ENCODE peak calls at places on chromosomes 13 and 19, in four cellular contexts. G is neural crest cell; I is activated CD4-positive, alpha-beta T cell treated with anti-CD3 and anti-CD28 coated beads, Interleukin-2, amount 50 U/mL, for 1 hour; K is NCI-H510A treated with DMSO at 0.1 percent for 48 hours. V is an unnamed sample.
A peak's percentile ranks its signal among the peaks of the same experiment; 100 is the strongest.

GRCh38 chr19:2661615-2662014 is 40.9 kb downstream of the GNG7 start:
- DNase-seq in I (no peak), G (no peak), K (no peak), V (no peak)

GRCh38 chr13:93745884-93746283 is 519.3 kb downstream of the GPC6 start:
- DNase-seq in G (no peak), I (no peak), K (no peak), V (no peak)

GRCh38 chr13:113209880-113210421 is 538 bp downstream of the CUL4A start:
- DNase-seq in I (peak; percentile 73), G (peak; percentile 40), K (no peak), V (peak; percentile 43)

GRCh38 chr13:109389456-109389855 is 396.9 kb downstream of the IRS2 start:
- DNase-seq in G (no peak), K (no peak), I (no peak), V (no peak)

GRCh38 chr13:32211788-32212187 is 103.4 kb downstream of the ZAR1L start:
- DNase-seq in G (no peak), K (no peak), I (no peak), V (no peak)

GRCh38 chr19:14048439-14049153 is 13.3 kb downstream of the PALM3 start:
- DNase-seq in I (peak; percentile 80), K (peak; percentile 12), G (peak; percentile 63), V (no peak)

GRCh38 chr19:34733826-34734600 is at the start of gene ZNF181:
- DNase-seq in K (peak; percentile 90), I (peak; percentile 74), G (peak; percentile 79), V (peak; percentile 88)

GRCh38 chr19:53971608-53972007 is 8.9 kb downstream of the CACNG8 start:
- DNase-seq in G (no peak), K (no peak), I (no peak), V (no peak)

GRCh38 chr13:99979453-99980200 is 2.0 kb upstream of the ZIC2 start:
- DNase-seq in K (no peak), I (no peak), G (no peak), V (peak; percentile 94)

GRCh38 chr13:69107436-69107835 is 1000.2 kb upstream of the ATXN8OS start:
- DNase-seq in I (no peak), G (no peak), K (no peak), V (no peak)

GRCh38 chr13:22372261-22372660 is 701.4 kb downstream of the FGF9 start:
- DNase-seq in I (no peak), K (no peak), G (no peak), V (no peak)

GRCh38 chr19:16293133-16294085 is 31.2 kb upstream of the KLF2 start:
- DNase-seq in K (no peak), G (no peak), I (no peak), V (peak; percentile 14)

GRCh38 chr13:43573787-43574562 is 212.8 kb downstream of the ENOX1 start:
- DNase-seq in I (no peak), G (no peak), K (no peak), V (no peak)

GRCh38 chr19:403221-404036 is 5.5 kb downstream of the C2CD4C start:
- DNase-seq in K (no peak), I (no peak), G (no peak), V (peak; percentile 22)

GRCh38 chr19:38267780-38268430 is 3.5 kb downstream of the SPINT2 start:
- DNase-seq in I (no peak), K (no peak), G (no peak), V (no peak)

GRCh38 chr19:42279902-42280760 is 11.1 kb downstream of the CIC start:
- DNase-seq in K (peak; percentile 80), I (peak; percentile 83), G (peak; percentile 77), V (peak; percentile 91)

GRCh38 chr13:30978981-30979956 is 46.8 kb downstream of the TEX26 start:
- DNase-seq in G (peak; percentile 48), K (no peak), I (peak; percentile 26), V (no peak)

GRCh38 chr19:52923782-52924593 is 760 bp upstream of the ZNF888 start:
- DNase-seq in G (no peak), K (no peak), I (no peak), V (no peak)

GRCh38 chr13:44816701-44817684 is 172.3 kb downstream of the NUFIP1 start:
- DNase-seq in I (no peak), G (no peak), K (no peak), V (no peak)

GRCh38 chr13:50650936-50651638 is 192.4 kb downstream of the DLEU7 start:
- DNase-seq in K (peak; percentile 52), G (no peak), I (no peak), V (no peak)

GRCh38 chr19:2235396-2236284 is 489 bp downstream of the PLEKHJ1 start:
- DNase-seq in K (peak; percentile 33), G (no peak), I (no peak), V (peak; percentile 69)

GRCh38 chr19:13610042-13610691 is 103.9 kb upstream of the CACNA1A start:
- DNase-seq in K (peak; percentile 99), I (no peak), G (no peak), V (peak; percentile 93)

GRCh38 chr13:41694902-41695301 is 237.6 kb downstream of the RGCC start:
- DNase-seq in I (no peak), K (no peak), G (no peak), V (peak; percentile 6)

GRCh38 chr13:109698779-109699178 is 87.6 kb downstream of the IRS2 start:
- DNase-seq in I (no peak), K (no peak), G (no peak), V (no peak)

V was measured in DMS79 treated with DMSO at 0.1 percent for 48 hours.